ENCODE peak calls at places on chromosomes 11 and 22, in ten cellular contexts. O, J, M, A, C, W, E, N, D and P are unnamed samples.

GRCh38 chr11:64131657-64132387 is 34.1 kb downstream of the MACROD1 start:
- DNase-seq in O (no peak), J (no peak), M (no peak), A (no peak), C (no peak), W (no peak), E (no peak), N (no peak), D (no peak), P (no peak)

GRCh38 chr22:20299736-20300136 is 20.1 kb downstream of the DGCR6L start:
- DNase-seq in O (no peak), J (peak; percentile 50), M (no peak), A (no peak), C (no peak), W (no peak), E (peak; percentile 75), N (peak; percentile 68), D (peak; percentile 3), P (no peak)

GRCh38 chr11:44314733-44315132 is 4.8 kb upstream of the ALX4 start:
- DNase-seq in O (no peak), J (no peak), M (no peak), A (no peak), C (no peak), W (no peak), E (no peak), N (no peak), D (no peak), P (no peak)

GRCh38 chr11:16365456-16366355 is 9.4 kb upstream of the SOX6 start:
- DNase-seq in O (no peak), J (no peak), M (no peak), A (no peak), C (no peak), W (no peak), E (no peak), N (no peak), D (no peak), P (no peak)

GRCh38 chr11:2527621-2528291 is 82.9 kb downstream of the KCNQ1 start:
- DNase-seq in O (no peak), J (peak; percentile 17), M (no peak), A (no peak), C (no peak), W (no peak), E (peak; percentile 4), N (no peak), D (no peak), P (no peak)

GRCh38 chr11:103395612-103396011 is 286.4 kb downstream of the DYNC2H1 start:
- DNase-seq in O (peak; percentile 5), J (no peak), M (no peak), A (peak; percentile 97), C (peak; percentile 50), W (no peak), E (no peak), N (peak; percentile 26), D (peak; percentile 66), P (no peak)

GRCh38 chr11:19290356-19290755 is 49.6 kb upstream of the E2F8 start:
- DNase-seq in O (no peak), J (no peak), M (no peak), A (no peak), C (no peak), W (no peak), E (no peak), N (peak; percentile 21), D (no peak), P (no peak)

GRCh38 chr11:69820441-69820840 is 1.2 kb upstream of the FGF3 start:
- DNase-seq in O (no peak), J (no peak), M (no peak), A (no peak), C (no peak), W (no peak), E (no peak), N (no peak), D (no peak), P (no peak)

GRCh38 chr11:65780770-65781151 is at the start of gene AP5B1:
- DNase-seq in O (no peak), J (peak; percentile 70), M (peak; percentile 65), A (no peak), C (no peak), W (no peak), E (peak; percentile 84), N (peak; percentile 85), D (peak; percentile 36), P (no peak)

GRCh38 chr11:25981998-25982397 is 349.9 kb upstream of the ANO3 start:
- DNase-seq in O (peak; percentile 32), J (peak; percentile 18), M (no peak), A (peak; percentile 14), C (peak; percentile 12), W (peak; percentile 53), E (peak; percentile 7), N (peak; percentile 88), D (peak; percentile 71), P (peak; percentile 47)

GRCh38 chr11:126212089-126212660 is 593 bp downstream of the FAM118B start:
- DNase-seq in O (no peak), J (no peak), M (no peak), A (no peak), C (no peak), W (no peak), E (no peak), N (peak; percentile 47), D (peak; percentile 7), P (no peak)

GRCh38 chr11:57116654-57117053 is 65.1 kb upstream of the LRRC55 start:
- DNase-seq in O (no peak), J (no peak), M (no peak), A (no peak), C (peak; percentile 3), W (peak; percentile 11), E (peak; percentile 47), N (peak; percentile 66), D (peak; percentile 53), P (no peak)

GRCh38 chr11:44426119-44426518 is 116.2 kb upstream of the ALX4 start:
- DNase-seq in O (no peak), J (no peak), M (no peak), A (no peak), C (no peak), W (no peak), E (no peak), N (no peak), D (no peak), P (no peak)

GRCh38 chr22:24805790-24806662 is at the start of gene SGSM1:
- DNase-seq in O (no peak), J (peak; percentile 69), M (peak; percentile 75), A (no peak), C (no peak), W (no peak), E (peak; percentile 93), N (peak; percentile 73), D (peak; percentile 27), P (no peak)

GRCh38 chr22:49964136-49964492 is 3.5 kb downstream of the PIM3 start:
- DNase-seq in O (no peak), J (peak; percentile 44), M (no peak), A (no peak), C (no peak), W (no peak), E (no peak), N (no peak), D (no peak), P (no peak)

GRCh38 chr11:109320595-109320994 is 101.4 kb upstream of the C11orf87 start:
- DNase-seq in O (peak; percentile 61), J (no peak), M (no peak), A (peak; percentile 14), C (no peak), W (no peak), E (no peak), N (peak; percentile 41), D (peak; percentile 67), P (no peak)

GRCh38 chr11:67261635-67261941 is 4.7 kb upstream of the GRK2 start:
- DNase-seq in O (no peak), J (no peak), M (no peak), A (no peak), C (no peak), W (no peak), E (no peak), N (no peak), D (no peak), P (no peak)

GRCh38 chr11:33944345-33944692 is 52.4 kb upstream of the LMO2 start:
- DNase-seq in O (no peak), J (no peak), M (no peak), A (no peak), C (no peak), W (no peak), E (no peak), N (no peak), D (no peak), P (no peak)

GRCh38 chr11:119999220-119999619 is 138.7 kb downstream of the TRIM29 start:
- DNase-seq in O (no peak), J (no peak), M (no peak), A (no peak), C (no peak), W (no peak), E (no peak), N (no peak), D (no peak), P (no peak)
- TF ChIP-seq CTCF in O (peak; percentile 6), J (no peak), M (no peak), A (no peak), C (no peak), W (peak; percentile 11), E (no peak), N (no peak), D (no peak), P (peak; percentile 20)

GRCh38 chr11:85685131-85685819 is 720 bp downstream of the CCDC89 start:
- DNase-seq in O (no peak), J (peak; percentile 71), M (no peak), A (no peak), C (no peak), W (no peak), E (no peak), N (peak; percentile 58), D (no peak), P (no peak)
- H3K4me3 ChIP-seq in O (peak overlapping the region; percentile 22), J (peak overlapping the region; percentile 45), M (peak overlapping the region; percentile 16), A (peak overlapping the region; percentile 12), C (peak overlapping the region; percentile 40), W (peak overlapping the region; percentile 27), E (no peak overlapping the region), N (peak overlapping the region; percentile 43), D (peak overlapping the region; percentile 31), P (no peak overlapping the region)

DNA sequence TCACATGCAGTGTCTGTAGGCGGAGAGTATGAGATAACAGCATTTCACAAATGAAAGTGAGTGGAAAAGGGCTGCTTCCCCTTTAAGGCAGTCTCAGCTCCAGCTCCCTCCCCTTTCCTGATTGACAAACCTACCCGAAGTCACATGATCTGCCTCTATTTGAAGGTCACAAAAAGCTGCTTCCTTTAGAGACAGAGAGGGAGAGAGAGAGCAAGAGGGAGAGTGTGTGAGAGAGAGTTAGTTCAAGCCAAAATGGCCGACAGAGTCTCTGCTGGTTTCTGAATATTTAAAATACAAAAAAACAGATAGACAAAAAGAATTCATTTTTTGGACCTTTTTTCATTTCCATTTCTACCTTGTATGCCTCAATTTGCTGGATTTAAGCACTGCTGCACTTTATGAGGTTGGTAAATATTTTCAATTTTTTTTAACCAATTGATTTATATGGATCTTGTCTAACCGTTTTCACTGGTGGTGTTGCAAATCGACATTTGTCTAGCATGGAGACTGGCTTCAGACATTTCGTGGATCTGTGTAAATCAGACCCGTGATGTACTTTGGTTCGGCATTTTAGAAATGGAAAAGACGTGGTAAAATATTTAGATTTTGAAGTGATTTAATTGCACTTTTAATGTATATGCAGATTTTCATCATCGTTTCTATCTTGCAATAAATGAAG is at the start of gene TNRC6B:
- DNase-seq in O (peak; percentile 92), J (peak; percentile 63), M (peak; percentile 92), A (peak; percentile 96), C (peak; percentile 91), W (peak; percentile 95), E (peak; percentile 81), N (peak; percentile 96), D (peak; percentile 97), P (peak; percentile 97)
- TF ChIP-seq CTCF in O (no peak), J (no peak), M (no peak), A (no peak), C (no peak), W (no peak), E (no peak), N (no peak), D (no peak), P (no peak)

GRCh38 chr22:17217179-17217578 is 2.1 kb downstream of the ADA2 start:
- DNase-seq in O (no peak), J (no peak), M (no peak), A (no peak), C (no peak), W (no peak), E (no peak), N (no peak), D (no peak), P (no peak)
- H3K4me3 ChIP-seq in O (no peak overlapping the region), J (no peak overlapping the region), M (no peak overlapping the region), A (no peak overlapping the region), C (no peak overlapping the region), W (no peak overlapping the region), E (no peak overlapping the region), N (no peak overlapping the region), D (no peak overlapping the region), P (no peak overlapping the region)